ENCODE peak calls at places on chromosomes 5 and 9, in seven cellular contexts. D is AG04449; Y is activated T-helper 1 cell treated with anti-CD3 and anti-CD28 coated beads, Interleukin-2, amount 50 U/mL, for 16 hours; K is fibroblast of lung; R is right atrium auricular region; M is AG04450; H is T-helper 1 cell. F is an unnamed sample.

GRCh38 chr9:10104796-10105195 is 508.0 kb downstream of the PTPRD start:
- DNase-seq in Y (no peak), R (no peak), D (no peak), K (no peak), M (no peak), H (no peak), F (no peak)

GRCh38 chr9:18499987-18500386 is 26.0 kb downstream of the ADAMTSL1 start:
- DNase-seq in H (no peak), R (no peak), M (no peak), K (no peak), Y (no peak), D (no peak), F (peak; percentile 78)

GRCh38 chr5:176542596-176543427 is 5.6 kb upstream of the RNF44 start:
- DNase-seq in D (no peak), M (no peak), H (no peak), R (no peak), K (no peak), Y (no peak), F (no peak)

GRCh38 chr5:140324834-140325195 is 21.6 kb downstream of the HBEGF start:
- DNase-seq in D (peak; percentile 63), M (no peak), K (peak; percentile 67), Y (no peak), H (no peak), R (no peak), F (peak; percentile 98)

GRCh38 chr5:16791036-16791705 is 144.9 kb downstream of the MYO10 start:
- DNase-seq in R (no peak), M (no peak), Y (no peak), K (peak; percentile 83), D (no peak), H (no peak), F (peak; percentile 61)

GRCh38 chr9:106864533-106865143 is 1.7 kb downstream of the ZNF462 start:
- DNase-seq in D (no peak), K (peak; percentile 60), M (no peak), Y (no peak), H (no peak), R (no peak), F (peak; percentile 56)

GRCh38 chr9:81885586-81885985 is 42.6 kb upstream of the SPATA31D4 start:
- DNase-seq in K (no peak), R (no peak), M (no peak), Y (no peak), D (no peak), H (no peak), F (no peak)

GRCh38 chr5:75660678-75661465 is 49.6 kb downstream of the ANKDD1B start:
- DNase-seq in M (no peak), H (no peak), D (no peak), K (no peak), R (no peak), Y (no peak), F (no peak)

GRCh38 chr5:43141211-43141610 is 20.5 kb downstream of the ZNF131 start:
- DNase-seq in K (no peak), Y (no peak), R (no peak), H (no peak), D (no peak), M (no peak), F (peak; percentile 26)

GRCh38 chr9:18756712-18757125 is 276.3 kb downstream of the SAXO1 start:
- DNase-seq in K (no peak), D (no peak), M (no peak), R (no peak), H (no peak), Y (no peak), F (no peak)

GRCh38 chr5:10509593-10509992 is 54.3 kb upstream of the ANKRD33B start:
- DNase-seq in K (no peak), D (no peak), Y (no peak), H (no peak), R (no peak), M (no peak), F (no peak)

GRCh38 chr5:137231535-137231934 is 267.6 kb downstream of the SPOCK1 start:
- DNase-seq in Y (no peak), K (no peak), H (no peak), D (no peak), R (no peak), M (no peak), F (peak; percentile 47)

GRCh38 chr9:134632329-134632728 is 9.3 kb upstream of the COL5A1 start:
- DNase-seq in Y (no peak), H (no peak), R (no peak), K (no peak), M (no peak), D (no peak), F (no peak)